ENCODE peak calls at places on chromosome 21, in four cellular contexts. V is mammary epithelial cell, L is heart right ventricle, I is HFF-Myc. Z is an unnamed sample.

GRCh38 chr21:36688324-36688723 is 10.6 kb upstream of the SIM2 start:
- DNase-seq in I (no peak), V (no peak), L (no peak), Z (no peak)

GRCh38 chr21:33018707-33019455 is 6.9 kb upstream of the OLIG2 start:
- DNase-seq in I (no peak), L (no peak), V (no peak), Z (no peak)

GRCh38 chr21:36661511-36662309 is 37.2 kb upstream of the SIM2 start:
- DNase-seq in L (peak; percentile 36), V (no peak), I (no peak), Z (peak; percentile 27)

GRCh38 chr21:15730484-15731242 is 881 bp downstream of the USP25 start:
- DNase-seq in L (peak; percentile 13), I (no peak), V (peak; percentile 19), Z (no peak)

GRCh38 chr21:33461538-33462250 is 18.1 kb downstream of the TMEM50B start:
- DNase-seq in V (no peak), I (no peak), L (no peak), Z (no peak)

GRCh38 chr21:39020751-39021474 is 162.3 kb downstream of the PSMG1 start:
- DNase-seq in L (no peak), I (no peak), V (peak; percentile 77), Z (peak; percentile 82)

GRCh38 chr21:37908691-37909090 is 7.6 kb downstream of the KCNJ6 start:
- DNase-seq in V (no peak), L (no peak), I (no peak), Z (no peak)

GRCh38 chr21:32812035-32812434 is 40.5 kb upstream of the PAXBP1 start:
- DNase-seq in I (no peak), V (no peak), L (no peak), Z (no peak)

GRCh38 chr21:39119696-39120290 is 63.5 kb downstream of the PSMG1 start:
- DNase-seq in V (no peak), L (no peak), I (no peak), Z (no peak)

GRCh38 chr21:39392296-39392695 is 43.4 kb upstream of the HMGN1 start:
- DNase-seq in I (no peak), V (no peak), L (no peak), Z (no peak)

GRCh38 chr21:38140192-38140905 is 116.4 kb upstream of the KCNJ15 start:
- DNase-seq in L (peak; percentile 13), I (no peak), V (peak; percentile 51), Z (peak; percentile 72)

GRCh38 chr21:40830836-40831235 is 16.1 kb downstream of the DSCAM start:
- DNase-seq in I (no peak), L (no peak), V (no peak), Z (no peak)

GRCh38 chr21:15742052-15742451 is 12.3 kb downstream of the USP25 start:
- DNase-seq in L (no peak), I (no peak), V (no peak), Z (no peak)

GRCh38 chr21:41112740-41113692 is 54.9 kb upstream of the BACE2 start:
- DNase-seq in I (peak; percentile 94), L (peak; percentile 14), V (peak; percentile 96), Z (peak; percentile 56)

GRCh38 chr21:14480601-14481000 is 65.5 kb downstream of the SAMSN1 start:
- DNase-seq in I (no peak), V (peak; percentile 21), L (no peak), Z (peak; percentile 56)

GRCh38 chr21:14688412-14688811 is 142.3 kb upstream of the SAMSN1 start:
- DNase-seq in I (no peak), L (no peak), V (no peak), Z (no peak)

GRCh38 chr21:16084776-16085364 is 355.1 kb downstream of the USP25 start:
- DNase-seq in L (peak; percentile 61), V (no peak), I (peak; percentile 55), Z (peak; percentile 25)

GRCh38 chr21:16983425-16983824 is 529.4 kb upstream of the CXADR start:
- DNase-seq in I (no peak), L (no peak), V (no peak), Z (no peak)

GRCh38 chr21:38989745-38990423 is 184.2 kb downstream of the ETS2 start:
- DNase-seq in L (peak; percentile 43), V (peak; percentile 91), I (peak; percentile 79), Z (peak; percentile 91)

GRCh38 chr21:41321908-41322495 is 5.4 kb downstream of the FAM3B start:
- DNase-seq in V (no peak), L (no peak), I (no peak), Z (no peak)

GRCh38 chr21:34029724-34030528 is 43.5 kb upstream of the MRPS6 start:
- DNase-seq in V (peak; percentile 75), L (peak; percentile 46), I (peak; percentile 73), Z (peak; percentile 92)

GRCh38 chr21:44354775-44355771 is 1.7 kb downstream of the TRPM2 start:
- DNase-seq in V (no peak), L (no peak), I (no peak), Z (no peak)
- H3K4me3 ChIP-seq in V (no peak overlapping the region), L (no peak overlapping the region), I (no peak overlapping the region), Z (no peak overlapping the region)

DNA sequence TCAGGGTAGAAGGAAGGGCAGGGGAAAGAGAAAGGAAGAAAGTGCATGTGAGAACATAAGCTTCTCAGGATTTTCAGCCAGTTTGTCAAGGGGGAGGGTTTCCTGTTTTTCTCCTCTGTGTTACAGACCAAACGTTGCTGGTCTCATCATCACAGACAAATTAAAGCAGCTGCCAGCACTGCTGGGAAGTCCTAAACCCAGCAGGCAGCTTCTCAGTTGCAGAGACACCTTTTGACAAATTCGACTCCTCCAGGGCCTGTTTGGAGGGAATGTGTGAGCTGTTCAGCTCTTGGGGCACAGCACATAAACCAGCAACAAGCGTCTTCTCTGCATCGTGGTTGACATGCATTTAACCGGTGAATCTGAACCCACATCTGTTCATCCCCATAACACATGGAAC is 454.5 kb upstream of the RUNX1 start:
- DNase-seq in V (no peak), L (peak; percentile 33), I (no peak), Z (no peak)
- TF ChIP-seq CTCF in V (no peak), L (no peak), I (no peak), Z (no peak)

GRCh38 chr21:44017601-44018000 is 5.5 kb downstream of the TRAPPC10 start:
- DNase-seq in V (no peak), I (no peak), L (no peak), Z (no peak)

GRCh38 chr21:44020551-44020950 is 8.4 kb downstream of the TRAPPC10 start:
- DNase-seq in V (no peak), I (no peak), L (no peak), Z (no peak)

GRCh38 chr21:44018813-44019567 is 6.9 kb downstream of the TRAPPC10 start:
- DNase-seq in V (no peak), I (no peak), L (no peak), Z (no peak)

GRCh38 chr21:44019568-44019958 is 7.5 kb downstream of the TRAPPC10 start:
- DNase-seq in I (no peak), V (no peak), L (no peak), Z (no peak)

DNA sequence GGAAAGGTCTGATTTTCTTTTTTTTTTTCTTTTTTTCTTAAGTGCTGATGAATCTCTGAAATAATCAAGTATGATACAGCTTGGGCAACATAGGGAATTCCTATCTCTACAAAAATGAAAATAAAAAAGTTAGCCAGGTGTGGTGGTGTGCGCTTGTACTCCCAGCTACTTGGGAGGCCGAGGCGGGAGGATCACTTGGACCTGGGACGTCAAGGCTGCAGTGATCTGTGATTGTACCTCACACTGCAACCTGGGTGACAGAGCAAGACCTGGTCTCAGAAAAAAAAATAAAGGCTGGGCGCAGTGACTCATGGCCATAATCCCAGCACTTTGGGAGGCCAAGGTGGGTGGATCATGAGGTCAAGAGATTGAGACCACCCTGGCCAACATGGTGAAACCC is 6.0 kb downstream of the TRAPPC10 start:
- DNase-seq in I (no peak), L (no peak), V (no peak), Z (no peak)
- H3K4me3 ChIP-seq in I (no peak overlapping the region), L (no peak overlapping the region), V (no peak overlapping the region), Z (no peak overlapping the region)

GRCh38 chr21:18161841-18162240 is 82.8 kb upstream of the CHODL start:
- DNase-seq in V (no peak), L (no peak), I (no peak), Z (no peak)
- TF ChIP-seq CTCF in V (no peak), L (no peak), I (no peak), Z (no peak)

GRCh38 chr21:42403611-42404231 is at the start of gene UBASH3A:
- DNase-seq in V (no peak), I (no peak), L (no peak), Z (no peak)
- H3K4me3 ChIP-seq in V (no peak within 1 kb of the TSS), I (no peak within 1 kb of the TSS), L (no peak within 1 kb of the TSS), Z (no peak within 1 kb of the TSS)

DNA sequence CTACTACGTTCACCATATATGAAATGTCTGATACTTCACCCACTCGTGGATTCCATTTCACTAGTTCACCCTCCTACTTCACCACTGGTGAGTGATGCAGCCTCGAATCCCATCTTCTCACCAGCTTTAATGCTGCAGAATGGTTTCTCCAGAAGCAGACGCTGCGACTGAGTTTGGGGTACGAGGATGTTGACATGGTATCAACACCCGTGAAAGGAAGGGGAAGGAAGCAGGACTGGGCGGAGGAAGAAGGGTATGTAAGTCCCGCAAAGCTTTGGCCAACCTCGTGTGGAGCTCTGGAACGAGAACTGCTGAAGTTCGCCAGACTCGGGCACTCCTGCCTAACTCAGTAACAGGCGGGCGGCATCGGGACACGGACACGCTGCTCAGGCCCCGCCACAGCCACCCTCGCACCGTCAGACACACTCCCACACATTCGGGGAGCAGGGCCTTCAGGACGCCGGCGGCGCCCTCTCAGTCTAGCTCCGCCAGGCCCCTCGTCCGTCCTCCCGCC is 833 bp upstream of the DIP2A start:
- DNase-seq in I (no peak), V (peak; percentile 53), L (peak; percentile 34), Z (peak; percentile 28)
- TF ChIP-seq CTCF in I (no peak), V (no peak), L (no peak), Z (no peak)

GRCh38 chr21:31326478-31327247 is 17.4 kb downstream of the TIAM1 start:
- DNase-seq in L (no peak), V (no peak), I (no peak), Z (no peak)
- H3K4me3 ChIP-seq in L (no peak overlapping the region), V (no peak overlapping the region), I (no peak overlapping the region), Z (no peak overlapping the region)

DNA sequence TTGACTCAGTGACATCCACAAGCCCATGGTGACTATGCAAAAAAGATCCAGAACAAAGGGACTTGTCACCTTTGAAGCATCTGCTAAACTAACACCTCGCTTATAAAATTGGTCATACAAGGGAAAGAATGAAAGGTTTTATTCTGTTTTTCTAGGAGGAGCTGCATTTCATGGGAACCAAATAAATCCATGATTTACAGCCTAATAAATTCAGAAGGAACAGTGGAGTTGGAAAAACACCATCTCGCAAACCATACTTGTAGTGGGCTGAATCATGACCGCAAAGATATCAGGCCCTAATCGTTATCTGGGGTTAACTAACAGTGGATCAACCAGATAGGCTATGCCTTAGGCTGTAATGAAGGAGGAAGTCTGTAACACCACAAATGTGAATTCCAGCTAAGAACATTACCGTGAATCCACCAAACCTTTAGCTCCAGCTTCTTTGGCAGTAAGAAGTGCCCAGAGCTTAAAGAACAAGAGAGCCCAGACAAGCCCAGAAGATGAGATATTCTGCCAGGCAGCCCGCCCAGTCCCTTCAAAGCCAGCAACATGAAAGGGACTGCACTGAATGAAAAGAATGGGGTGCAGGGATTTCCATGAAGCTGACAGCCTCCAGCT is 27.4 kb downstream of the RSPH1 start:
- DNase-seq in V (peak; percentile 20), L (no peak), I (no peak), Z (no peak)
- TF ChIP-seq CTCF in V (no peak), L (no peak), I (no peak), Z (no peak)

GRCh38 chr21:29155933-29156260 is 25.5 kb downstream of the MAP3K7CL start:
- DNase-seq in V (no peak), L (no peak), I (no peak), Z (no peak)
- H3K4me3 ChIP-seq in V (no peak overlapping the region), L (peak overlapping the region; percentile 47), I (no peak overlapping the region), Z (no peak overlapping the region)